ENCODE peak calls at places on chromosome 22, in eight cellular contexts. T is effector CD4-positive, alpha-beta T cell; N is SK-N-SH; B is neural crest cell; W is amygdala; J is GM19239; H is mucosa of gallbladder; C is iris pigment epithelial cell. E is an unnamed sample.

GRCh38 chr22:32584650-32585049 is 110.0 kb downstream of the FBXO7 start:
- DNase-seq in T (no peak), W (no peak), B (no peak), C (peak; percentile 39), H (no peak), N (no peak), J (no peak), E (no peak)

GRCh38 chr22:38567531-38568245 is 2.3 kb downstream of the DMC1 start:
- DNase-seq in N (no peak), B (no peak), H (no peak), W (no peak), J (no peak), T (no peak), C (no peak), E (no peak)

GRCh38 chr22:19056951-19057401 is 65.2 kb downstream of the DGCR2 start:
- DNase-seq in H (no peak), T (no peak), C (no peak), W (no peak), N (no peak), J (no peak), B (no peak), E (no peak)

GRCh38 chr22:45096256-45096907 is 67.3 kb upstream of the NUP50 start:
- DNase-seq in N (peak; percentile 87), J (peak; percentile 72), W (peak; percentile 44), H (peak; percentile 57), T (no peak), B (peak; percentile 64), C (peak; percentile 57), E (peak; percentile 16)

GRCh38 chr22:26599505-26599904 is 9.6 kb upstream of the TPST2 start:
- DNase-seq in T (no peak), W (no peak), J (no peak), H (no peak), N (peak; percentile 72), B (no peak), C (no peak), E (no peak)

GRCh38 chr22:38878001-38878400 is 6.0 kb upstream of the CBX6 start:
- DNase-seq in H (no peak), J (no peak), C (no peak), T (no peak), B (no peak), N (no peak), W (no peak), E (no peak)

GRCh38 chr22:47373648-47374272 is 611.3 kb downstream of the TBC1D22A start:
- DNase-seq in N (no peak), T (no peak), C (no peak), J (no peak), H (no peak), B (no peak), W (no peak), E (no peak)

GRCh38 chr22:47775686-47776085 is 1013.2 kb downstream of the TBC1D22A start:
- DNase-seq in H (peak; percentile 70), N (no peak), W (no peak), J (no peak), B (no peak), C (no peak), T (no peak), E (no peak)

GRCh38 chr22:48885919-48886305 is 941.8 kb downstream of the BRD1 start:
- DNase-seq in W (no peak), N (no peak), H (no peak), B (no peak), J (no peak), T (no peak), C (no peak), E (no peak)

GRCh38 chr22:50626856-50627451 is 998 bp downstream of the ARSA start:
- DNase-seq in J (no peak), B (no peak), N (peak; percentile 16), W (no peak), T (no peak), C (no peak), H (no peak), E (no peak)

E was measured in T-cell.